ENCODE peak calls at places on chromosomes 12 and 14, in nine cellular contexts. X is left ventricle myocardium inferior, T is PC-3, O is ovary, K is OCI-LY7, A is upper lobe of right lung, N is IMR-90, Y is GM23338, U is Peyer's patch. F is an unnamed sample.

GRCh38 chr12:131380220-131380957 is 330.5 kb upstream of the SFSWAP start:
- DNase-seq in K (no peak), Y (no peak), U (no peak), T (no peak), X (no peak), A (peak), N (no peak), O (no peak), F (no peak)

GRCh38 chr14:79708991-79709390 is 502.3 kb downstream of the DIO2 start:
- DNase-seq in O (no peak), N (peak), X (no peak), K (no peak), U (no peak), T (peak), Y (no peak), A (no peak), F (no peak)

GRCh38 chr14:69780952-69781351 is 14.0 kb downstream of the SRSF5 start:
- DNase-seq in A (no peak), O (no peak), K (no peak), T (no peak), U (no peak), Y (no peak), N (no peak), X (no peak), F (no peak)

GRCh38 chr12:94625531-94625930 is 24.8 kb downstream of the TMCC3 start:
- DNase-seq in U (no peak), N (no peak), O (no peak), K (no peak), T (no peak), A (no peak), X (no peak), Y (no peak), F (no peak)

GRCh38 chr12:104928036-104928770 is 29.9 kb downstream of the SLC41A2 start:
- DNase-seq in X (no peak), U (no peak), K (no peak), T (no peak), N (no peak), A (no peak), O (no peak), Y (no peak), F (no peak)

GRCh38 chr14:56374421-56374820 is 205.2 kb upstream of the TMEM260 start:
- DNase-seq in O (no peak), X (no peak), U (no peak), Y (no peak), T (no peak), N (no peak), K (no peak), A (no peak), F (no peak)

GRCh38 chr12:130818381-130819247 is 20.4 kb downstream of the STX2 start:
- DNase-seq in O (peak), U (peak), K (peak), N (no peak), Y (peak), X (peak), T (peak), A (peak), F (no peak)

GRCh38 chr14:80987235-80988032 is 32.0 kb downstream of the TSHR start:
- DNase-seq in Y (peak), N (peak), K (peak), A (no peak), O (peak), T (peak), U (peak), X (peak), F (peak)

GRCh38 chr12:3222306-3222705 is 145.1 kb downstream of the TSPAN9 start:
- DNase-seq in A (no peak), U (no peak), X (no peak), T (no peak), Y (no peak), O (no peak), N (no peak), K (no peak), F (no peak)

GRCh38 chr12:52455818-52456217 is 3.9 kb upstream of the KRT6B start:
- DNase-seq in N (no peak), Y (no peak), A (no peak), T (no peak), X (no peak), O (no peak), U (no peak), K (no peak), F (no peak)

GRCh38 chr12:50778663-50779590 is 15.0 kb downstream of the ATF1 start:
- DNase-seq in O (no peak), N (no peak), T (no peak), U (no peak), A (no peak), X (no peak), K (no peak), Y (no peak), F (no peak)

GRCh38 chr14:83713736-83714135 is 1816.2 kb upstream of the FLRT2 start:
- DNase-seq in K (no peak), T (no peak), A (no peak), X (no peak), U (no peak), O (no peak), Y (no peak), N (no peak), F (no peak)

GRCh38 chr12:11731455-11731854 is 82.0 kb downstream of the ETV6 start:
- DNase-seq in T (peak), K (no peak), A (no peak), O (no peak), Y (no peak), N (peak), U (no peak), X (no peak), F (no peak)

GRCh38 chr14:59630281-59630963 is 53.8 kb upstream of the CCDC175 start:
- DNase-seq in K (no peak), T (no peak), A (no peak), Y (peak), X (no peak), N (no peak), U (no peak), O (no peak), F (no peak)

GRCh38 chr14:90281261-90281660 is 24.9 kb downstream of the PSMC1 start:
- DNase-seq in X (no peak), N (peak), T (peak), Y (no peak), O (no peak), A (no peak), U (no peak), K (no peak), F (no peak)

GRCh38 chr14:21902561-21903199 is 229.1 kb upstream of the OR4E1 start:
- DNase-seq in O (no peak), X (no peak), K (peak), U (peak), T (no peak), A (no peak), Y (no peak), N (no peak), F (no peak)

GRCh38 chr12:28799337-28799736 is 349.7 kb upstream of the FAR2 start:
- DNase-seq in N (no peak), U (peak), A (no peak), X (no peak), Y (no peak), O (no peak), K (no peak), T (peak), F (no peak)

GRCh38 chr14:75435473-75435872 is 7.7 kb downstream of the JDP2 start:
- DNase-seq in N (no peak), T (no peak), U (no peak), O (no peak), X (no peak), Y (no peak), A (no peak), K (peak), F (no peak)

GRCh38 chr14:61655777-61656176 is 39.5 kb upstream of the HIF1A start:
- DNase-seq in N (no peak), K (no peak), T (no peak), A (no peak), Y (no peak), U (no peak), X (no peak), O (no peak), F (no peak)

GRCh38 chr14:48398675-48399282 is 723.4 kb upstream of the MDGA2 start:
- DNase-seq in A (no peak), Y (peak), O (no peak), X (no peak), U (no peak), K (peak), N (peak), T (peak), F (peak)

GRCh38 chr12:53196486-53196885 is 10.6 kb downstream of the ITGB7 start:
- DNase-seq in N (no peak), K (no peak), O (no peak), Y (no peak), X (no peak), T (no peak), A (no peak), U (peak), F (no peak)

GRCh38 chr14:59086241-59086899 is 102.1 kb upstream of the DAAM1 start:
- DNase-seq in Y (no peak), N (peak), K (no peak), T (no peak), U (no peak), X (no peak), O (no peak), A (no peak), F (no peak)

GRCh38 chr14:61337893-61338292 is 16.5 kb downstream of the PRKCH start:
- DNase-seq in A (no peak), Y (no peak), T (no peak), X (no peak), O (no peak), N (no peak), U (peak), K (no peak), F (no peak)

GRCh38 chr12:26274441-26275312 is 79.3 kb downstream of the SSPN start:
- DNase-seq in U (peak), O (peak), A (peak), K (no peak), T (peak), X (peak), N (peak), Y (peak), F (peak)

GRCh38 chr14:86129426-86129825 is 599.5 kb downstream of the FLRT2 start:
- DNase-seq in U (no peak), T (no peak), A (no peak), Y (peak), N (no peak), X (no peak), K (no peak), O (no peak), F (no peak)

DNA sequence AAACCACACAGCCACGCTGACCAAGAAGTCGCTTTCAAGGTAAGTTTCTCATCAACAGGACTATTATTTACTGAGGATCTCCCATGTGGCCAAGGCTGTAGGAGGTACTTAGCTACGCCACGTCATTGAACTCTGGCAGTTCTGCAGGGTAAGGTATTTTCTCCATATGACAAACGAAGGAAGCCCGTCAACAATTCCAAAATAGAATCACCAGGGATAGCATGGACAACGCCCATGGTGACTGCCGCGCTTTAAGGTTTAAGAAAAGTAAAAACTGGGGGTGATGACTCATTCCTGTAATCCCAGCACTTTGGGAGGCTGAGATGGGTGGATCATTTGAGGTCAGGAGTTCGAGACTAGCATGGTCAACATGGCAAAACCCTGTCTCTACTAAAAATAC is 28.6 kb downstream of the SSH1 start:
- DNase-seq in K (no peak), U (no peak), Y (no peak), N (peak), X (peak), A (no peak), O (no peak), T (no peak), F (no peak)
- H3K4me3 ChIP-seq in K (no peak), U (no peak), Y (no peak), N (no peak), X (no peak), A (no peak), O (no peak), T (no peak), F (no peak)

GRCh38 chr14:53929871-53930685 is 26.5 kb downstream of the BMP4 start:
- DNase-seq in A (no peak), T (peak), X (no peak), K (peak), U (peak), Y (peak), N (no peak), O (peak), F (no peak)
- TF ChIP-seq CTCF in A (peak), T (peak), X (peak), K (peak), U (no peak), Y (peak), N (peak), O (no peak), F (peak)

GRCh38 chr12:65565601-65566560 is 258.4 kb upstream of the HMGA2 start:
- DNase-seq in T (peak), O (no peak), A (no peak), Y (peak), U (no peak), K (no peak), N (peak), X (no peak), F (no peak)
- H3K4me3 ChIP-seq in T (no peak), O (no peak), A (no peak), Y (no peak), U (no peak), K (no peak), N (peak), X (no peak), F (no peak)

DNA sequence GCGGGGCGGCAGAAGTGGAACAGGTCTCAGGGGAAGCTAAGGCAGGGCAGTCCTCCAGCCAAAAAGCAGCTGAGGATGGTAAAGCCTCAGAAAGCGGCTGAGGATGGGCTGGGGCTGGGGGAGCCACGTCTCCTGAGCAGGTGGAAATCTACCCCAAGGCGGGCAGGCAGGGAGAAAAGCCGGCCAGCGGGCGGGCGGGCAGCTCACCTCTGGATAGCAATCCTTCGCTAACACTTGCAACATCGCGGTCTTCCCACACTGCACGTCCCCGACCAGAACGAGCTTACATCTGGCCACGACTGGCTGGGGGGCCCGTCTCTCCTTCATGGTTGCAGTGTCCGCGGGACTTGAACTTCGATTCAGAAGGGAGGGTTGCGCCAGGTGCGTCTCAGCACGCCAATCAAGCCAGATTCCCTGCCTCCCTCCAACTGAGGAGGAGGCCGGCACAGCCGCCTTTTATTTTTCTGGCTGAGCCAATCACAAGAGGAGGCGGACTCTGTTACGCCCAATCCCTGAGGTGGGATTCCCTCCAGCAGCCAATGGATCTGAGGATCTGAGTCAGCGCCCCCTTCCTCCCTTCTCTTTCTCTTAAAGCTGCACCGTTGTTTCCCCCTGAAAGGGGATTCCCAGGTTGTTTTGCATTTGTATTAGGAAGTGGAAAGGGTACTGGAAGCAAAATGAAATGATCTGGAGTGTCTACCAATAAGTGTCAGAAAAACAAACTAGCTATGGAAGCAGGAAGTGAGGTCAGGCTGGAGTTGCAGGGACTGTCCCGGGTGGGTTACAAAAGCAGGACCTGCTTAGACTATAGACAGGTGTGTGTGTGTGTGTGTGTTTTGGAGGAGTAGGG is at the start of gene RND1:
- DNase-seq in O (peak), T (peak), U (peak), A (peak), N (peak), X (peak), Y (peak), K (peak), F (peak)
- TF ChIP-seq CTCF in O (no peak), T (peak), U (no peak), A (peak), N (no peak), X (peak), Y (no peak), K (peak), F (no peak)

GRCh38 chr12:113054948-113055486 is 1.5 kb upstream of the DTX1 start:
- DNase-seq in U (no peak), T (no peak), X (no peak), N (no peak), O (no peak), Y (no peak), A (no peak), K (peak), F (no peak)

GRCh38 chr12:113056631-113057488 is at the start of gene DTX1:
- DNase-seq in T (no peak), X (peak), N (no peak), O (no peak), U (peak), Y (peak), K (peak), A (peak), F (no peak)

GRCh38 chr12:113057565-113058485 is 1.3 kb downstream of the DTX1 start:
- DNase-seq in T (no peak), X (no peak), Y (peak), A (peak), U (no peak), N (no peak), O (no peak), K (peak), F (no peak)

GRCh38 chr12:113055594-113056380 is 743 bp upstream of the DTX1 start:
- DNase-seq in X (no peak), O (no peak), N (no peak), Y (no peak), U (no peak), K (peak), A (peak), T (no peak), F (no peak)

DNA sequence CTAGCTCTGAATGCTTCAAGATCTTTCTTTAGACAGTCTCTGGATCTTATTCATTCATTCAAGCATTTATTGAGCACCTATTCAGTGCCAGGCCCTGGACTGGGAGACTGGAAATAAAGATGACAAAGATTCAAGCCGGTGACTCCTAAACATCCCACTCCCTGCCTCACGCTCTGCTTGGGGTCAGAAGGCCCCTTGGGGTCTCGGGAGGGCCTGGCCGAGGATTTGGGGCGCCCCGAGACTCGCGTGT is 224 bp upstream of the DTX1 start:
- DNase-seq in N (no peak), U (no peak), O (no peak), T (no peak), K (no peak), A (no peak), Y (no peak), X (no peak), F (no peak)
- H3K4me3 ChIP-seq in N (no peak), U (peak), O (no peak), T (peak), K (peak), A (peak), Y (peak), X (peak), F (no peak)

DNA sequence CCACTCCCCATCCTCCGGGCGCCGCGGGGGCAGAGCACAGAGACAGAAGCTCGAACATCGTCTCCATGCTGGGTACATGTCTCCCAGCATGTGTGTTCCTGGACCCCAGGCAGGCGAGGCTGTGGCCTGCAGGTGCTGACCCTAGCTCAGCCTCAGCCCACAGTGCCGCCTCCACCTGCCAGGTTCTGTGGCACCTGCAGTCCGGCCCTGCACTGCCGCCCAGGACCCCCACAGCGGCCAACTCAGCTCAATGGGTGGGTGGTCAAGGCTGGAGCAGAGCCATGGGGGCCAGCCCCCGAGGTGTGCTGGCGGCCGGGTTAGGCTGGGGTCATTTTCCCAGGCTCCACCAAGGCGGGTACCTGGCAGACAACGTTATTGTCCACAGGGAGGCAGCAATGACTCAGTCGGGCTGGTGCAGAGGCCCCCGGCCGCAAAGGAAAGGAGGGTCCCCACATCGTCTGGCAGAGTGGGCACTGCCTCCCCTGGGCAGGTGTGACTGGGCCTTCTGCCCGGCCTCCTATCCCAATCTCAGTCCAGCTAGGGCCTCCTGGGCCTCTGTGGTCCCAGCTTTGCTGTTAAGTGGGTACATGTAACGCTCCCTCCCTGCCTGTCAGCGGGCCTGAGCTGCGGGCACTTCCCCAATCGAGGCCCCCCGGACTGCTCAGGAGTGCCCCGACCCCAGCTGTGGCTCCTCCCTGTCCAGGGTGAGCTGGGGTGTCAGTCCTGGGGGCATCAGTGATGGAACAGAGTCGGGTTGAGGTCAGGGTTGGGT is 20.2 kb upstream of the NUDT14 start:
- DNase-seq in A (no peak), N (no peak), X (no peak), O (no peak), Y (peak), T (no peak), K (no peak), U (no peak), F (no peak)
- TF ChIP-seq CTCF in A (peak), N (no peak), X (peak), O (no peak), Y (peak), T (peak), K (peak), U (no peak), F (peak)

F was measured in LNCaP clone FGC.